ENCODE peak calls at places on chromosomes 7 and 10, in four cellular contexts. L is A549, Q is GM12878, S is K562. W is an unnamed sample.

GRCh38 chr7:51817694-51818093 is 501.1 kb upstream of the COBL start:
- DNase-seq in S (no peak), Q (no peak), L (no peak), W (no peak)

GRCh38 chr7:17681965-17682364 is 258.3 kb downstream of the SNX13 start:
- DNase-seq in S (no peak), L (no peak), Q (no peak), W (no peak)

GRCh38 chr10:82392533-82392932 is 517.5 kb downstream of the NRG3 start:
- DNase-seq in S (no peak), L (no peak), Q (no peak), W (no peak)

GRCh38 chr10:114374141-114374791 is 30.0 kb downstream of the AFAP1L2 start:
- DNase-seq in L (no peak), Q (no peak), S (no peak), W (peak)

GRCh38 chr7:36165059-36165458 is 12.0 kb downstream of the EEPD1 start:
- DNase-seq in Q (no peak), L (no peak), S (no peak), W (peak)

GRCh38 chr7:112084506-112084905 is 121.7 kb downstream of the DOCK4 start:
- DNase-seq in Q (peak), S (no peak), L (no peak), W (peak)

GRCh38 chr10:44980309-44981171 is 1.9 kb upstream of the DEPP1 start:
- DNase-seq in S (no peak), Q (no peak), L (no peak), W (no peak)

GRCh38 chr10:124296121-124296812 is 122.5 kb downstream of the OAT start:
- DNase-seq in L (no peak), Q (no peak), S (no peak), W (no peak)

GRCh38 chr7:15685358-15686181 is 913 bp downstream of the MEOX2 start:
- DNase-seq in L (no peak), Q (no peak), S (no peak), W (peak)

GRCh38 chr7:100957832-100958421 is 8.6 kb downstream of the MUC3A start:
- DNase-seq in S (peak), L (no peak), Q (no peak), W (peak)

GRCh38 chr10:50883624-50884023 is 1.8 kb downstream of the A1CF start:
- DNase-seq in L (no peak), Q (no peak), S (no peak), W (no peak)
- TF ChIP-seq RCOR1 in L (no peak), Q (no peak), S (no peak), W (no peak)

GRCh38 chr10:69439350-69439739 is 11.9 kb upstream of the TSPAN15 start:
- DNase-seq in L (no peak), Q (no peak), S (no peak), W (no peak)
- TF ChIP-seq CEBPB in L (no peak), Q (no peak), S (no peak), W (no peak)

DNA sequence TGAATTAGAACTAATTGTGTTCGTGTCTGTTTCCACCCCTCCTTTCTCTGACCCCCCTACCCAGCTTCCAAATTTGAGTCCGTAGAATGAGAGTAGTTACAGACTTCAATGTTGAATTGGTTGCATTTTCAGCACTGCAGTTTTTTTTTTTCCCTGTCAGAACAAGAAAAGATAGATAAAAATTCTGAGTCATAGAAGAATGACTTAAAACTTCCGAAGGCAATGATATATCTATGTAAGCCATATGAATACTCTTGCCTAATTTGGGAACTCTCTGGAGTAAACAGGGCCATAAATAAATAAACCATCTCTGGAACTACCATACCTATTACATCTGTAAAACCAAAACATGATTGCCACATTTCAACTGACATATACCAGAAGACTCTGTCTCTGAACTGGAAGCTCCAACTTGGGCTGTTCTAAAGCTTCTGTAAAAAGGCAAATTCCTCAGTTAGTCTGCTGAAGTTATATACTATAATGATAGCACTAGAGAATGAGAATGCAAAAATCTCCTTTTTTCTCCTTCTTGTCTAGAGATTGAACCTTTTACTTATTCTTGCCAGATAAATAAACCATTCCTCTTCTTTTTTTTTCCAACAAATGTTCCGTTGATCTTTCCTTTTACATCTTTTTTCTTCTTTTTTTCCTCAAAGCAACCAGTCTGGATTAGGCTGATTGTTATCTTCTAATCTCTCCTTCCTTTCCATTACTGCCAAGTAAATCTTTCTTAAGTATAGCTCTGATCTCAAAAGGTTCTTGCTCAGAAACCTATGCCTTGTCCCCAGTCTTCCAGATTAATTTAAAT is 23.5 kb downstream of the VCL start:
- DNase-seq in L (no peak), Q (no peak), S (peak), W (peak)
- TF ChIP-seq POLR2A in L (no peak), Q (no peak), S (no peak), W (no peak)

GRCh38 chr10:77799352-77799751 is 127.2 kb downstream of the DLG5 start:
- DNase-seq in S (no peak), Q (no peak), L (no peak), W (peak)

GRCh38 chr10:77804371-77804770 is 122.2 kb downstream of the DLG5 start:
- DNase-seq in L (no peak), Q (no peak), S (no peak), W (no peak)

GRCh38 chr10:77800738-77801266 is 125.8 kb downstream of the DLG5 start:
- DNase-seq in L (no peak), S (no peak), Q (no peak), W (peak)

GRCh38 chr10:77800320-77800719 is 126.2 kb downstream of the DLG5 start:
- DNase-seq in S (no peak), Q (no peak), L (no peak), W (no peak)

DNA sequence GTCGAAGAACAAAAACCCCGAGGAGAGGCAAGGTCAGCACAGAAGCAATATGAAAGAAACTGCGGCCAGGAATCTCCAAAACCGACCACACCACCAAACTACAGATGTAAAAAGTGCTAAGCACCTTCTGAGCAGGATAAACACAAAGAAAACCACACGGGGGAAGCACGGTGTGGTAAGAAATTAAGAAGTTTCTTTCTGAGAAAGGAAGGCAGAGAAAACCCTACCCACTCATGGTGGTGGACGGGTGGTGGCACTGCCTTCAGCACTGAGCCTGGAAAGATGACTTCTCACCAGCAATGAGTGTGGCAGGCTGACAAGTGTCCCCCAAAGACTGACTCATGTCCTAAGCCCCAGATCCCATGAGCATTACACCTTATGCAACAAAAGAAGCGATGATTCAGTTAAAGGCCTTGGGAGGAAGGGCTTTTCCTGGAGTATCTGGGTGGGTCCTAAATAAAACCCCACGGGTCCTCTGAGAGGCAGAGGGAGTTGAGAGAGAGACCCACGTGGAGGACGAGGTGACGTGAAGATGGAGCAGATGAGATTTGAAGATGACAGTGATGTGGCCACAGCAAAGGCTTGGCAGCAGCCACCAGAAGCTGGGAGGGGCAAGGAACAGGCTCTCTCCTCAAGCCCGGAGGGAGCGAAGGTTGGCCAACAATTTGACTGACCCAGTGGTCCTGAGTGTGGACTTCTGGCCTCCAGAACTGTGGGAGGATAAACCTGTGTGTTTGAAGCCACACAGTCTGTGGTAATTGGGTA is 124.9 kb downstream of the DLG5 start:
- DNase-seq in Q (peak), S (no peak), L (no peak), W (peak)
- TF ChIP-seq RCOR1 in Q (no peak), S (no peak), L (no peak), W (no peak)

W was measured in IMR-90.